ENCODE peak calls at places on chromosomes 12 and 14, in ten cellular contexts. One of them, this sample, is unnamed.

GRCh38 chr14:94059998-94060397 is 21.0 kb downstream of the DDX24 start:
- DNase-seq in B cell: no peak
- DNase-seq in thoracic aorta: no peak
- DNase-seq in GM23338: no peak
- DNase-seq in transverse colon: no peak
- DNase-seq in dorsolateral prefrontal cortex: no peak
- DNase-seq in Calu3: no peak
- DNase-seq in mesothelial cell of epicardium: no peak
- DNase-seq in IMR-90: no peak
- DNase-seq in GM12865: no peak
- DNase-seq in this sample: no peak

GRCh38 chr14:102374264-102374663 is 11.5 kb downstream of the TECPR2 start:
- DNase-seq in B cell: no peak
- DNase-seq in thoracic aorta: no peak
- DNase-seq in GM23338: no peak
- DNase-seq in transverse colon: no peak
- DNase-seq in dorsolateral prefrontal cortex: no peak
- DNase-seq in Calu3: no peak
- DNase-seq in mesothelial cell of epicardium: no peak
- DNase-seq in IMR-90: no peak
- DNase-seq in GM12865: no peak
- DNase-seq in this sample: no peak

GRCh38 chr12:54390668-54391551 is 6.4 kb upstream of the ZNF385A start:
- DNase-seq in B cell: peak
- DNase-seq in thoracic aorta: no peak
- DNase-seq in GM23338: peak
- DNase-seq in transverse colon: peak
- DNase-seq in dorsolateral prefrontal cortex: peak
- DNase-seq in Calu3: peak
- DNase-seq in mesothelial cell of epicardium: peak
- DNase-seq in IMR-90: no peak
- DNase-seq in GM12865: peak
- DNase-seq in this sample: peak

GRCh38 chr12:38785376-38785775 is 120.0 kb downstream of the CPNE8 start:
- DNase-seq in B cell: no peak
- DNase-seq in thoracic aorta: no peak
- DNase-seq in GM23338: no peak
- DNase-seq in transverse colon: no peak
- DNase-seq in dorsolateral prefrontal cortex: no peak
- DNase-seq in Calu3: no peak
- DNase-seq in mesothelial cell of epicardium: no peak
- DNase-seq in IMR-90: no peak
- DNase-seq in GM12865: no peak
- DNase-seq in this sample: no peak

GRCh38 chr12:27142102-27142721 is 59.8 kb upstream of the C12orf71 start:
- DNase-seq in B cell: peak
- DNase-seq in thoracic aorta: peak
- DNase-seq in GM23338: peak
- DNase-seq in transverse colon: peak
- DNase-seq in dorsolateral prefrontal cortex: peak
- DNase-seq in Calu3: peak
- DNase-seq in mesothelial cell of epicardium: no peak
- DNase-seq in IMR-90: peak
- DNase-seq in GM12865: peak
- DNase-seq in this sample: peak

GRCh38 chr12:4664111-4664510 is 15.2 kb downstream of the NDUFA9 start:
- DNase-seq in B cell: no peak
- DNase-seq in thoracic aorta: no peak
- DNase-seq in GM23338: no peak
- DNase-seq in transverse colon: no peak
- DNase-seq in dorsolateral prefrontal cortex: no peak
- DNase-seq in Calu3: no peak
- DNase-seq in mesothelial cell of epicardium: no peak
- DNase-seq in IMR-90: peak
- DNase-seq in GM12865: no peak
- DNase-seq in this sample: no peak

GRCh38 chr12:62814243-62814642 is 120.7 kb downstream of the PPM1H start:
- DNase-seq in B cell: no peak
- DNase-seq in thoracic aorta: no peak
- DNase-seq in GM23338: no peak
- DNase-seq in transverse colon: no peak
- DNase-seq in dorsolateral prefrontal cortex: no peak
- DNase-seq in Calu3: no peak
- DNase-seq in mesothelial cell of epicardium: no peak
- DNase-seq in IMR-90: no peak
- DNase-seq in GM12865: no peak
- DNase-seq in this sample: no peak

GRCh38 chr12:77005699-77006098 is 59.7 kb downstream of the E2F7 start:
- DNase-seq in B cell: no peak
- DNase-seq in thoracic aorta: no peak
- DNase-seq in GM23338: no peak
- DNase-seq in transverse colon: no peak
- DNase-seq in dorsolateral prefrontal cortex: no peak
- DNase-seq in Calu3: no peak
- DNase-seq in mesothelial cell of epicardium: no peak
- DNase-seq in IMR-90: no peak
- DNase-seq in GM12865: no peak
- DNase-seq in this sample: no peak

GRCh38 chr12:7609480-7609879 is 56.2 kb downstream of the APOBEC1 start:
- DNase-seq in B cell: no peak
- DNase-seq in thoracic aorta: no peak
- DNase-seq in GM23338: no peak
- DNase-seq in transverse colon: no peak
- DNase-seq in dorsolateral prefrontal cortex: no peak
- DNase-seq in Calu3: no peak
- DNase-seq in mesothelial cell of epicardium: no peak
- DNase-seq in IMR-90: peak
- DNase-seq in GM12865: peak
- DNase-seq in this sample: no peak

GRCh38 chr12:21073129-21073528 is 57.9 kb upstream of the SLCO1B1 start:
- DNase-seq in B cell: no peak
- DNase-seq in thoracic aorta: no peak
- DNase-seq in GM23338: no peak
- DNase-seq in transverse colon: no peak
- DNase-seq in dorsolateral prefrontal cortex: no peak
- DNase-seq in Calu3: no peak
- DNase-seq in mesothelial cell of epicardium: no peak
- DNase-seq in IMR-90: no peak
- DNase-seq in GM12865: no peak
- DNase-seq in this sample: no peak

GRCh38 chr12:21073822-21074460 is 57.1 kb upstream of the SLCO1B1 start:
- DNase-seq in B cell: no peak
- DNase-seq in thoracic aorta: no peak
- DNase-seq in GM23338: peak
- DNase-seq in transverse colon: no peak
- DNase-seq in dorsolateral prefrontal cortex: no peak
- DNase-seq in Calu3: no peak
- DNase-seq in mesothelial cell of epicardium: no peak
- DNase-seq in IMR-90: no peak
- DNase-seq in GM12865: no peak
- DNase-seq in this sample: no peak
- TF ChIP-seq CTCF in B cell: no peak
- TF ChIP-seq CTCF in thoracic aorta: no peak
- TF ChIP-seq CTCF in GM23338: no peak
- TF ChIP-seq CTCF in transverse colon: no peak
- TF ChIP-seq CTCF in dorsolateral prefrontal cortex: no peak
- TF ChIP-seq CTCF in Calu3: no peak
- TF ChIP-seq CTCF in mesothelial cell of epicardium: no peak
- TF ChIP-seq CTCF in IMR-90: no peak
- TF ChIP-seq CTCF in GM12865: no peak
- TF ChIP-seq CTCF in this sample: no peak

GRCh38 chr12:28961948-28962384 is 187.1 kb upstream of the FAR2 start:
- DNase-seq in B cell: no peak
- DNase-seq in thoracic aorta: no peak
- DNase-seq in GM23338: no peak
- DNase-seq in transverse colon: no peak
- DNase-seq in dorsolateral prefrontal cortex: no peak
- DNase-seq in Calu3: no peak
- DNase-seq in mesothelial cell of epicardium: no peak
- DNase-seq in IMR-90: no peak
- DNase-seq in GM12865: no peak
- DNase-seq in this sample: no peak

GRCh38 chr12:28966049-28966778 is 182.9 kb upstream of the FAR2 start:
- DNase-seq in B cell: no peak
- DNase-seq in thoracic aorta: no peak
- DNase-seq in GM23338: no peak
- DNase-seq in transverse colon: peak
- DNase-seq in dorsolateral prefrontal cortex: no peak
- DNase-seq in Calu3: no peak
- DNase-seq in mesothelial cell of epicardium: no peak
- DNase-seq in IMR-90: peak
- DNase-seq in GM12865: no peak
- DNase-seq in this sample: no peak

GRCh38 chr12:28958553-28959195 is 190.4 kb upstream of the FAR2 start:
- DNase-seq in B cell: no peak
- DNase-seq in thoracic aorta: no peak
- DNase-seq in GM23338: no peak
- DNase-seq in transverse colon: no peak
- DNase-seq in dorsolateral prefrontal cortex: no peak
- DNase-seq in Calu3: no peak
- DNase-seq in mesothelial cell of epicardium: no peak
- DNase-seq in IMR-90: peak
- DNase-seq in GM12865: no peak
- DNase-seq in this sample: no peak

GRCh38 chr12:28967426-28967825 is 181.7 kb upstream of the FAR2 start:
- DNase-seq in B cell: no peak
- DNase-seq in thoracic aorta: no peak
- DNase-seq in GM23338: no peak
- DNase-seq in transverse colon: no peak
- DNase-seq in dorsolateral prefrontal cortex: no peak
- DNase-seq in Calu3: no peak
- DNase-seq in mesothelial cell of epicardium: no peak
- DNase-seq in IMR-90: no peak
- DNase-seq in GM12865: no peak
- DNase-seq in this sample: no peak

GRCh38 chr12:28963554-28963953 is 185.5 kb upstream of the FAR2 start:
- DNase-seq in B cell: no peak
- DNase-seq in thoracic aorta: no peak
- DNase-seq in GM23338: peak
- DNase-seq in transverse colon: no peak
- DNase-seq in dorsolateral prefrontal cortex: no peak
- DNase-seq in Calu3: no peak
- DNase-seq in mesothelial cell of epicardium: no peak
- DNase-seq in IMR-90: peak
- DNase-seq in GM12865: peak
- DNase-seq in this sample: no peak
- TF ChIP-seq CTCF in B cell: no peak
- TF ChIP-seq CTCF in thoracic aorta: no peak
- TF ChIP-seq CTCF in GM23338: peak
- TF ChIP-seq CTCF in transverse colon: no peak
- TF ChIP-seq CTCF in dorsolateral prefrontal cortex: no peak
- TF ChIP-seq CTCF in Calu3: no peak
- TF ChIP-seq CTCF in mesothelial cell of epicardium: peak
- TF ChIP-seq CTCF in IMR-90: peak
- TF ChIP-seq CTCF in GM12865: peak
- TF ChIP-seq CTCF in this sample: peak

DNA sequence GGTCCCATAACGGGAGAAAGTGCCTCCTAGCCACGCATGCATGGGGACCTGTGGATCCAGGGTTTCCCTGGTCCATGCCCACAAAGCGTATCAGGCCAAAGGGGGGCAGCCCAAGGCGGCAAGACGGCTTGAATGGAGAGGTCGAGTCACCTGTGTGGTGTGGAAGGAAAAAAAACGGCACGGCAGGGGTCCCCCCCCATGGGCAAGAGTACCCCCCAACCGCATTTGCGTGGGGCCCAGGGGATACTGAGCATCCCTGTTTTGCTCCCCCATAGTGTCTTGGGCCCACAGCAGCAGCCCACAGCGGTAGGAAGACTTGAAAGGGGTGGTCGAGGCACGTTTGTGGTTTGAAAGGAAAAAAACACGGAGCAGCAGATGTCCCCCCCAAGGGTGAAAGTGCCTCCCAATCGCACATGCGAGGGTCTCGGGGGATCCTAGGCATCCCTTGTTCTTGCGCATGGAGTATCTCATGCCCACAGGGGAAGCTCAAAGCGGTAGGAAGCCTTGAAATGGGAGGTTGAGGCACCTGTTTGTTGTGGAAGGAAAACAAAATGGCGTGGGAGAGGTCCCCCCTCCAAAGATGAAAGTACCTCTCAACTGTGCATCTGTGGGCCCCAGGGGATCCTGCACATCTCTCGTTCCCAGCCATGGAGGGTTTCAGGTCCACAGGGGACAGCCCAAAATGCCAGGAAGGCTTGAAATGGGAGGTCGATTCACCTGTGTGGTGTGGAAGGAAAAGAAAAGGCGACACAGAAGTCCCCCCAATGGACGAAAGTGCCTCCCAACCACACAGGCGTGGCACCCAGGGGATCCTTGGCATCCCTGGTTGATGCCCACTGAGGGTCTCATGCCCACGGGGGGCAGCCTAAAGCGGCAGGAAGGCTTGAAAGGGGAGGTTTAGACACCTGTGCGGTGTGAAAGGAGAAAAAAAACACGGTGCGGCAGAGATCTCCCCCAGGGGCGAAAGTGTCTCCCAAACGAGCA is 577.5 kb downstream of the ALG10 start:
- DNase-seq in B cell: no peak
- DNase-seq in thoracic aorta: no peak
- DNase-seq in GM23338: no peak
- DNase-seq in transverse colon: no peak
- DNase-seq in dorsolateral prefrontal cortex: no peak
- DNase-seq in Calu3: no peak
- DNase-seq in mesothelial cell of epicardium: no peak
- DNase-seq in IMR-90: no peak
- DNase-seq in GM12865: no peak
- DNase-seq in this sample: no peak
- TF ChIP-seq CTCF in B cell: no peak
- TF ChIP-seq CTCF in thoracic aorta: no peak
- TF ChIP-seq CTCF in GM23338: no peak
- TF ChIP-seq CTCF in transverse colon: no peak
- TF ChIP-seq CTCF in dorsolateral prefrontal cortex: no peak
- TF ChIP-seq CTCF in Calu3: no peak
- TF ChIP-seq CTCF in mesothelial cell of epicardium: no peak
- TF ChIP-seq CTCF in IMR-90: no peak
- TF ChIP-seq CTCF in GM12865: no peak
- TF ChIP-seq CTCF in this sample: no peak

DNA sequence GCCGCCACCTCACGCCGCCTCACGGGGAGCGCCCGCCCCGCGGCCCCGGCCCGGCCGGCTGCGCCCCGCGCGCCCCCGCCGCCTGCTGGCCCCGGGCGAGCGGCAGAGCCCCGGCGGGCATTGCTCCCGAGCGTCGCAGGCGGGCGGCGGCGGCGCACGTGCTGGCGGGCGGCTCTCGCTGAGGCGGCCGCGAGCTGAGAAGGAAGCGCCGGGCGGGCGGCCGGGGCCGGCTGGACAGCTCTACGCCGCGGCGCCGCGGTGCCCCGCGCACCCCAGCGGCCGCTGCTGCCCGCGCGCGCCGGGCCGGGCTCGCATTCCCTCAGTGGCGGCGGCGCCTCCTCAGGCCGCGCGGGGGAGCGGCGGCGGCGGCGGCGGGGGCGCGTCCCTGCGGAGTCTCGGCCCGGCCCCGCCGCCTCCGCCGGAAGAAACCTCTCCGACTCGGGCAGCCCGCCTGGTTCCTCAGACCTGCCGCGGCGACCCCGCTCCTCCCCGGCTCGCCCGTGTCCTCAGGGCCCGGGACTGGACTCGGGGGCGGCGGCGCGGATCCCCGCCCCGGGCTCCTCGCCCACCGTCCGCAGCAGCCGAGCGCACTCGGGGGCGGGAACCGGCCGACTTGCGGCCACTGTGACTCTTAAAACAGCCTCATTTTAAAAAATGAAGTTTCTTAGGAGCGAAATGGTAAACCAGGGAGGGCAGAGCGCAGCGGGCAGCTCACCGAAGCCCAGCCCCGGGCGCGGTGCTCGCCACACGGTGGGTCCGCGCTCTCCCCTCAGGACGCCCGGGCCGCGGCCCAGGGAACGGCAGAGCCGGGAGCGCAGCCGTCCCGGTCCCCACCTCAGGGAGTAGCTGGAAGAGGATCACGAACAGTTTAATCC is at the start of gene PITPNM2:
- DNase-seq in B cell: peak
- DNase-seq in thoracic aorta: no peak
- DNase-seq in GM23338: peak
- DNase-seq in transverse colon: peak
- DNase-seq in dorsolateral prefrontal cortex: peak
- DNase-seq in Calu3: peak
- DNase-seq in mesothelial cell of epicardium: peak
- DNase-seq in IMR-90: peak
- DNase-seq in GM12865: peak
- DNase-seq in this sample: peak
- TF ChIP-seq CTCF in B cell: no peak
- TF ChIP-seq CTCF in thoracic aorta: peak
- TF ChIP-seq CTCF in GM23338: no peak
- TF ChIP-seq CTCF in transverse colon: no peak
- TF ChIP-seq CTCF in dorsolateral prefrontal cortex: no peak
- TF ChIP-seq CTCF in Calu3: no peak
- TF ChIP-seq CTCF in mesothelial cell of epicardium: no peak
- TF ChIP-seq CTCF in IMR-90: peak
- TF ChIP-seq CTCF in GM12865: peak
- TF ChIP-seq CTCF in this sample: no peak